ENCODE peak calls at places on chromosomes 12 and 14, in four cellular contexts. One of them, this sample, is unnamed.
A peak's percentile ranks its signal among the peaks of the same experiment; 100 is the strongest.

GRCh38 chr12:129069886-129070285 is 216.6 kb downstream of the GLT1D1 start:
- DNase-seq in IMR-90: no peak
- DNase-seq in K562: peak; percentile 24
- DNase-seq in GM12878: no peak
- DNase-seq in this sample: no peak

GRCh38 chr12:7859552-7859951 is 13.2 kb downstream of the SLC2A14 start:
- DNase-seq in IMR-90: peak; percentile 81
- DNase-seq in K562: no peak
- DNase-seq in GM12878: no peak
- DNase-seq in this sample: no peak

GRCh38 chr14:101796479-101796878 is 35.0 kb downstream of the PPP2R5C start:
- DNase-seq in IMR-90: no peak
- DNase-seq in K562: no peak
- DNase-seq in GM12878: no peak
- DNase-seq in this sample: no peak

GRCh38 chr14:92215579-92215978 is 93.8 kb downstream of the CPSF2 start:
- DNase-seq in IMR-90: no peak
- DNase-seq in K562: no peak
- DNase-seq in GM12878: no peak
- DNase-seq in this sample: no peak

GRCh38 chr12:89200217-89200616 is 152.1 kb downstream of the DUSP6 start:
- DNase-seq in IMR-90: no peak
- DNase-seq in K562: no peak
- DNase-seq in GM12878: no peak
- DNase-seq in this sample: no peak

GRCh38 chr12:41663487-41664258 is 475.6 kb downstream of the PDZRN4 start:
- DNase-seq in IMR-90: peak; percentile 20
- DNase-seq in K562: no peak
- DNase-seq in GM12878: no peak
- DNase-seq in this sample: peak; percentile 28

GRCh38 chr12:32163596-32163995 is 56.9 kb downstream of the BICD1 start:
- DNase-seq in IMR-90: peak; percentile 50
- DNase-seq in K562: no peak
- DNase-seq in GM12878: no peak
- DNase-seq in this sample: no peak

GRCh38 chr12:46369095-46369473 is 3.5 kb downstream of the SLC38A2 start:
- DNase-seq in IMR-90: no peak
- DNase-seq in K562: no peak
- DNase-seq in GM12878: no peak
- DNase-seq in this sample: no peak

GRCh38 chr12:14961466-14962155 is at the start of gene ARHGDIB:
- DNase-seq in IMR-90: no peak
- DNase-seq in K562: peak; percentile 14
- DNase-seq in GM12878: peak; percentile 87
- DNase-seq in this sample: no peak

GRCh38 chr12:103801709-103802585 is 39.1 kb downstream of the NT5DC3 start:
- DNase-seq in IMR-90: peak; percentile 81
- DNase-seq in K562: no peak
- DNase-seq in GM12878: no peak
- DNase-seq in this sample: peak; percentile 57
- TF ChIP-seq MXI1 in IMR-90: no peak
- TF ChIP-seq MXI1 in K562: no peak
- TF ChIP-seq MXI1 in GM12878: no peak
- TF ChIP-seq MXI1 in this sample: no peak

GRCh38 chr12:85041395-85041794 is 5.2 kb downstream of the LRRIQ1 start:
- DNase-seq in IMR-90: no peak
- DNase-seq in K562: no peak
- DNase-seq in GM12878: no peak
- DNase-seq in this sample: no peak

GRCh38 chr12:85036241-85036707 is at the start of the genes LRRIQ1 and TSPAN19:
- DNase-seq in IMR-90: peak; percentile 79
- DNase-seq in K562: no peak
- DNase-seq in GM12878: peak; percentile 27
- DNase-seq in this sample: peak; percentile 54

GRCh38 chr12:85036736-85037135 is 585 bp downstream of the LRRIQ1 start:
- DNase-seq in IMR-90: no peak
- DNase-seq in K562: no peak
- DNase-seq in GM12878: no peak
- DNase-seq in this sample: no peak
- TF ChIP-seq MXI1 in IMR-90: no peak
- TF ChIP-seq MXI1 in K562: no peak
- TF ChIP-seq MXI1 in GM12878: no peak
- TF ChIP-seq MXI1 in this sample: no peak

DNA sequence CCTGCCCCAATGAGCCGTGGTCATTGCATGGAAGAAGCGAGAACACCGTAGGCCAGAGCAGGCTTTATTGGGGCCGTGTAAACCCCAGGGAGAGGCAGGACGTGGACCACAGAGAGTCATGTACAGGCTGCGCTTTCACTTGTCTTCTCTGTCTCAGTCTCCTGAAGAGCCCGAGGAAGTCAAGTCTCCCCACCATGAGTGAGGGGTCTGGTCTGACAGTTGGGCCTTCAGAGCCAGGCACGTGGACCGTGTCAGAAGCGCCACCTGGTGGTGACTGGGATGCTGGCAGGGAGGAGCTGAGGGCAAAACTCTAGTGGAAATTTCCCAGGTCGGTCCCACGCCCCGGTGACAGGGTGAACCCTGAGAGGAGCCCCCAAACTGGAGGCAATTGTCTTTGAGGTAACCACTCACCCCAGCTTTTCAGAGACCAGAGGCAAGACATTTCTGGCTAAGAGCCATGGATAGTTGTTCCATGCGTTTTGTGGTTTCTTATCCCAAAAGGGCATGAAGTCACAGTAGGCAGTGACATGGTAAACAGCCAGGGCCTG is 17.4 kb downstream of the RPS6KL1 start:
- DNase-seq in IMR-90: peak; percentile 34
- DNase-seq in K562: peak; percentile 71
- DNase-seq in GM12878: no peak
- DNase-seq in this sample: peak; percentile 36
- TF ChIP-seq MXI1 in IMR-90: peak; percentile 98
- TF ChIP-seq MXI1 in K562: peak; percentile 60
- TF ChIP-seq MXI1 in GM12878: no peak
- TF ChIP-seq MXI1 in this sample: peak; percentile 86

GRCh38 chr14:22122227-22123187 is 448.9 kb upstream of the OR4E1 start:
- DNase-seq in IMR-90: peak; percentile 5
- DNase-seq in K562: no peak
- DNase-seq in GM12878: no peak
- DNase-seq in this sample: peak; percentile 37
- TF ChIP-seq MXI1 in IMR-90: no peak
- TF ChIP-seq MXI1 in K562: no peak
- TF ChIP-seq MXI1 in GM12878: no peak
- TF ChIP-seq MXI1 in this sample: no peak

GRCh38 chr14:29462772-29463171 is 464.9 kb downstream of the PRKD1 start:
- DNase-seq in IMR-90: no peak
- DNase-seq in K562: no peak
- DNase-seq in GM12878: no peak
- DNase-seq in this sample: no peak

GRCh38 chr14:29461131-29461530 is 466.5 kb downstream of the PRKD1 start:
- DNase-seq in IMR-90: no peak
- DNase-seq in K562: no peak
- DNase-seq in GM12878: no peak
- DNase-seq in this sample: no peak

GRCh38 chr14:29465095-29465494 is 462.6 kb downstream of the PRKD1 start:
- DNase-seq in IMR-90: peak; percentile 27
- DNase-seq in K562: no peak
- DNase-seq in GM12878: no peak
- DNase-seq in this sample: no peak

GRCh38 chr14:29462271-29462670 is 465.4 kb downstream of the PRKD1 start:
- DNase-seq in IMR-90: no peak
- DNase-seq in K562: no peak
- DNase-seq in GM12878: no peak
- DNase-seq in this sample: no peak

DNA sequence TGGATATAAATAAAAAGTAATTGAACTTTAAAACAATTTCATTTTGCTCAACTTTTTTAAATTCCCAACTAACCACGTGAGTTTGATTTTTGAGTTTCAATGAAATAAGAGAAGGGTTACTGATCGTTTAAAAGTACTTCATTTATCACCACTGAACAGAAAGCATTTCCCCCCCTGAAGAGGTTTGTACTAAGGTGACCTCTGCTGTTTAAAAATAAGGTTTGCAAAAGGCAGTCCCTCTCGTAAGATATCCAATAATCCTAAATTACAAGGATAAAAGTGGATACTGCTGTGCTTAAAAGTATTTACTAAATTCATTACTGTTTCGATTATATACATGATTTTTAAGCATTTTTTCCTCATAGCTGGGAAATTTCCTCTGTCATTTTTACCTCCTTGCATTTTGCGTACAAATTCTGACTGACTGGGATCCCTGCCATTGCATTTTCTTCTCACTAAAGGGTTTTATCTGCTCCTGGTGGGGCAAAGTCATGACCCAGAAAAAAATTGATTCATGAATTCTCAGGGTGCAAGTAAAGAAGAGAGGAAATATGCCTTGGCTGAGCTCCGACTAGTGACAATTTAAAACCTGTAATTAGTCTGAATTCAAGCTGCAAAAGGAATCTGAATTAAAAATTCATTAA is 463.8 kb downstream of the PRKD1 start:
- DNase-seq in IMR-90: no peak
- DNase-seq in K562: no peak
- DNase-seq in GM12878: no peak
- DNase-seq in this sample: no peak
- TF ChIP-seq MXI1 in IMR-90: no peak
- TF ChIP-seq MXI1 in K562: no peak
- TF ChIP-seq MXI1 in GM12878: no peak
- TF ChIP-seq MXI1 in this sample: no peak